ENCODE peak calls at places on chromosome 18, in four cellular contexts. L is stromal cell of bone marrow, V is hypothalamus, B is A549. C is an unnamed sample.

GRCh38 chr18:75698861-75699260 is 271.4 kb upstream of the SMIM21 start:
- DNase-seq in V (no peak), B (no peak), L (no peak), C (no peak)

GRCh38 chr18:36350211-36350610 is 52.7 kb downstream of the FHOD3 start:
- DNase-seq in B (no peak), V (no peak), L (no peak), C (no peak)

GRCh38 chr18:76657428-76657827 is 162.4 kb upstream of the ZNF516 start:
- DNase-seq in L (no peak), V (no peak), B (no peak), C (no peak)

GRCh38 chr18:74183110-74183509 is 34.8 kb downstream of the TIMM21 start:
- DNase-seq in V (no peak), B (no peak), L (no peak), C (no peak)

GRCh38 chr18:69484699-69485396 is 84.2 kb downstream of the DOK6 start:
- DNase-seq in V (no peak), B (no peak), L (peak), C (no peak)

GRCh38 chr18:2459886-2460285 is 111.4 kb downstream of the METTL4 start:
- DNase-seq in L (no peak), B (no peak), V (no peak), C (no peak)

GRCh38 chr18:26215247-26215970 is 10.8 kb upstream of the TAF4B start:
- DNase-seq in B (no peak), L (no peak), V (no peak), C (no peak)

GRCh38 chr18:57529151-57529550 is 57.4 kb downstream of the FECH start:
- DNase-seq in B (no peak), L (no peak), V (no peak), C (no peak)

GRCh38 chr18:40412410-40412809 is 1542.6 kb upstream of the PIK3C3 start:
- DNase-seq in V (no peak), B (no peak), L (no peak), C (no peak)

GRCh38 chr18:22558945-22559385 is 141.2 kb upstream of the CTAGE1 start:
- DNase-seq in L (peak), B (peak), V (no peak), C (peak)

GRCh38 chr18:6382968-6383367 is 31.7 kb downstream of the L3MBTL4 start:
- DNase-seq in L (no peak), V (no peak), B (no peak), C (no peak)

GRCh38 chr18:47422524-47422923 is 171.1 kb upstream of the SKOR2 start:
- DNase-seq in L (peak), B (no peak), V (no peak), C (no peak)

C was measured in left ventricle myocardium superior.